ENCODE peak calls at places on chromosomes 11 and 22, in seven cellular contexts. One of them, this sample, is unnamed.
A peak's percentile ranks its signal among the peaks of the same experiment; 100 is the strongest.

GRCh38 chr11:115244314-115244713 is 259.9 kb downstream of the CADM1 start:
- DNase-seq in lung: no peak
- DNase-seq in HFF-Myc: no peak
- DNase-seq in fibroblast of mammary gland: no peak
- DNase-seq in upper lobe of right lung: no peak
- DNase-seq in fibroblast of pulmonary artery: no peak
- DNase-seq in retinal pigment epithelial cell: no peak
- DNase-seq in this sample: no peak

GRCh38 chr11:122155765-122156527 is 39.9 kb upstream of the BLID start:
- DNase-seq in lung: no peak
- DNase-seq in retinal pigment epithelial cell: no peak
- DNase-seq in fibroblast of mammary gland: no peak
- DNase-seq in fibroblast of pulmonary artery: no peak
- DNase-seq in upper lobe of right lung: no peak
- DNase-seq in HFF-Myc: no peak
- DNase-seq in this sample: no peak

GRCh38 chr11:64119748-64120147 is 46.2 kb downstream of the MACROD1 start:
- DNase-seq in HFF-Myc: no peak
- DNase-seq in lung: no peak
- DNase-seq in fibroblast of mammary gland: no peak
- DNase-seq in retinal pigment epithelial cell: no peak
- DNase-seq in upper lobe of right lung: no peak
- DNase-seq in fibroblast of pulmonary artery: no peak
- DNase-seq in this sample: no peak

GRCh38 chr22:46091277-46091977 is 58.9 kb upstream of the PPARA start:
- DNase-seq in lung: no peak
- DNase-seq in upper lobe of right lung: peak; percentile 37
- DNase-seq in retinal pigment epithelial cell: no peak
- DNase-seq in fibroblast of pulmonary artery: no peak
- DNase-seq in HFF-Myc: no peak
- DNase-seq in fibroblast of mammary gland: no peak
- DNase-seq in this sample: no peak

GRCh38 chr11:27215471-27216267 is 147.3 kb downstream of the CCDC34 start:
- DNase-seq in retinal pigment epithelial cell: no peak
- DNase-seq in lung: peak; percentile 73
- DNase-seq in HFF-Myc: no peak
- DNase-seq in fibroblast of pulmonary artery: peak; percentile 44
- DNase-seq in fibroblast of mammary gland: no peak
- DNase-seq in upper lobe of right lung: peak; percentile 76
- DNase-seq in this sample: no peak

GRCh38 chr11:36041988-36042606 is 98.2 kb downstream of the LDLRAD3 start:
- DNase-seq in lung: no peak
- DNase-seq in fibroblast of pulmonary artery: peak; percentile 44
- DNase-seq in HFF-Myc: no peak
- DNase-seq in fibroblast of mammary gland: peak; percentile 25
- DNase-seq in upper lobe of right lung: no peak
- DNase-seq in retinal pigment epithelial cell: no peak
- DNase-seq in this sample: no peak

GRCh38 chr11:86314636-86315035 is 12.6 kb downstream of the HIKESHI start:
- DNase-seq in retinal pigment epithelial cell: no peak
- DNase-seq in fibroblast of pulmonary artery: no peak
- DNase-seq in upper lobe of right lung: no peak
- DNase-seq in HFF-Myc: no peak
- DNase-seq in fibroblast of mammary gland: no peak
- DNase-seq in lung: no peak
- DNase-seq in this sample: no peak

GRCh38 chr11:100576044-100577021 is 110.8 kb upstream of the ARHGAP42 start:
- DNase-seq in lung: no peak
- DNase-seq in fibroblast of mammary gland: peak; percentile 75
- DNase-seq in HFF-Myc: no peak
- DNase-seq in retinal pigment epithelial cell: no peak
- DNase-seq in upper lobe of right lung: no peak
- DNase-seq in fibroblast of pulmonary artery: peak; percentile 77
- DNase-seq in this sample: no peak

GRCh38 chr11:63850946-63851345 is 12.0 kb downstream of the MARK2 start:
- DNase-seq in upper lobe of right lung: no peak
- DNase-seq in lung: no peak
- DNase-seq in fibroblast of mammary gland: no peak
- DNase-seq in retinal pigment epithelial cell: no peak
- DNase-seq in HFF-Myc: no peak
- DNase-seq in fibroblast of pulmonary artery: no peak
- DNase-seq in this sample: no peak

GRCh38 chr22:19565921-19566598 is 41.9 kb upstream of the CLDN5 start:
- DNase-seq in HFF-Myc: no peak
- DNase-seq in lung: no peak
- DNase-seq in retinal pigment epithelial cell: no peak
- DNase-seq in fibroblast of pulmonary artery: no peak
- DNase-seq in upper lobe of right lung: no peak
- DNase-seq in fibroblast of mammary gland: no peak
- DNase-seq in this sample: no peak

GRCh38 chr22:17260950-17261349 is 41.7 kb upstream of the ADA2 start:
- DNase-seq in retinal pigment epithelial cell: no peak
- DNase-seq in upper lobe of right lung: no peak
- DNase-seq in lung: no peak
- DNase-seq in fibroblast of mammary gland: no peak
- DNase-seq in fibroblast of pulmonary artery: no peak
- DNase-seq in HFF-Myc: no peak
- DNase-seq in this sample: no peak

GRCh38 chr11:19631657-19632325 is 80.8 kb upstream of the NAV2 start:
- DNase-seq in retinal pigment epithelial cell: no peak
- DNase-seq in upper lobe of right lung: no peak
- DNase-seq in HFF-Myc: no peak
- DNase-seq in fibroblast of mammary gland: peak; percentile 39
- DNase-seq in lung: no peak
- DNase-seq in fibroblast of pulmonary artery: no peak
- DNase-seq in this sample: no peak

GRCh38 chr22:49551897-49552659 is 275.6 kb downstream of the BRD1 start:
- DNase-seq in lung: no peak
- DNase-seq in HFF-Myc: no peak
- DNase-seq in upper lobe of right lung: peak; percentile 46
- DNase-seq in retinal pigment epithelial cell: no peak
- DNase-seq in fibroblast of pulmonary artery: no peak
- DNase-seq in fibroblast of mammary gland: no peak
- DNase-seq in this sample: no peak

GRCh38 chr11:36500315-36500721 is 9.8 kb downstream of the TRAF6 start:
- DNase-seq in fibroblast of pulmonary artery: peak; percentile 95
- DNase-seq in upper lobe of right lung: no peak
- DNase-seq in retinal pigment epithelial cell: peak; percentile 66
- DNase-seq in HFF-Myc: peak; percentile 86
- DNase-seq in fibroblast of mammary gland: peak; percentile 92
- DNase-seq in lung: no peak
- DNase-seq in this sample: no peak

GRCh38 chr22:24068717-24069116 is 57.6 kb downstream of the CABIN1 start:
- DNase-seq in fibroblast of pulmonary artery: no peak
- DNase-seq in lung: no peak
- DNase-seq in upper lobe of right lung: peak; percentile 15
- DNase-seq in HFF-Myc: no peak
- DNase-seq in fibroblast of mammary gland: no peak
- DNase-seq in retinal pigment epithelial cell: no peak
- DNase-seq in this sample: no peak

GRCh38 chr11:72591785-72592490 is 82.3 kb downstream of the PDE2A start:
- DNase-seq in lung: no peak
- DNase-seq in retinal pigment epithelial cell: no peak
- DNase-seq in fibroblast of mammary gland: no peak
- DNase-seq in upper lobe of right lung: no peak
- DNase-seq in HFF-Myc: no peak
- DNase-seq in fibroblast of pulmonary artery: no peak
- DNase-seq in this sample: no peak

GRCh38 chr11:67998150-67999045 is 5.5 kb downstream of the UNC93B1 start:
- DNase-seq in fibroblast of mammary gland: no peak
- DNase-seq in upper lobe of right lung: peak; percentile 53
- DNase-seq in lung: no peak
- DNase-seq in HFF-Myc: no peak
- DNase-seq in fibroblast of pulmonary artery: no peak
- DNase-seq in retinal pigment epithelial cell: no peak
- DNase-seq in this sample: no peak

GRCh38 chr11:67648140-67648795 is 2.3 kb downstream of the ACY3 start:
- DNase-seq in lung: no peak
- DNase-seq in fibroblast of mammary gland: no peak
- DNase-seq in HFF-Myc: no peak
- DNase-seq in upper lobe of right lung: peak; percentile 59
- DNase-seq in fibroblast of pulmonary artery: no peak
- DNase-seq in retinal pigment epithelial cell: no peak
- DNase-seq in this sample: no peak

GRCh38 chr22:37747090-37747714 is 50.4 kb downstream of the TRIOBP start:
- DNase-seq in upper lobe of right lung: no peak
- DNase-seq in retinal pigment epithelial cell: no peak
- DNase-seq in fibroblast of pulmonary artery: peak; percentile 44
- DNase-seq in fibroblast of mammary gland: peak; percentile 71
- DNase-seq in HFF-Myc: no peak
- DNase-seq in lung: no peak
- DNase-seq in this sample: no peak

GRCh38 chr11:94638902-94639373 is 71.8 kb downstream of the PIWIL4 start:
- DNase-seq in fibroblast of mammary gland: peak; percentile 47
- DNase-seq in HFF-Myc: no peak
- DNase-seq in retinal pigment epithelial cell: no peak
- DNase-seq in lung: no peak
- DNase-seq in upper lobe of right lung: no peak
- DNase-seq in fibroblast of pulmonary artery: peak; percentile 56
- DNase-seq in this sample: no peak

GRCh38 chr11:114111369-114112042 is 52.0 kb downstream of the ZBTB16 start:
- DNase-seq in retinal pigment epithelial cell: no peak
- DNase-seq in fibroblast of mammary gland: peak; percentile 98
- DNase-seq in HFF-Myc: no peak
- DNase-seq in upper lobe of right lung: no peak
- DNase-seq in fibroblast of pulmonary artery: peak; percentile 87
- DNase-seq in lung: no peak
- DNase-seq in this sample: peak; percentile 20

DNA sequence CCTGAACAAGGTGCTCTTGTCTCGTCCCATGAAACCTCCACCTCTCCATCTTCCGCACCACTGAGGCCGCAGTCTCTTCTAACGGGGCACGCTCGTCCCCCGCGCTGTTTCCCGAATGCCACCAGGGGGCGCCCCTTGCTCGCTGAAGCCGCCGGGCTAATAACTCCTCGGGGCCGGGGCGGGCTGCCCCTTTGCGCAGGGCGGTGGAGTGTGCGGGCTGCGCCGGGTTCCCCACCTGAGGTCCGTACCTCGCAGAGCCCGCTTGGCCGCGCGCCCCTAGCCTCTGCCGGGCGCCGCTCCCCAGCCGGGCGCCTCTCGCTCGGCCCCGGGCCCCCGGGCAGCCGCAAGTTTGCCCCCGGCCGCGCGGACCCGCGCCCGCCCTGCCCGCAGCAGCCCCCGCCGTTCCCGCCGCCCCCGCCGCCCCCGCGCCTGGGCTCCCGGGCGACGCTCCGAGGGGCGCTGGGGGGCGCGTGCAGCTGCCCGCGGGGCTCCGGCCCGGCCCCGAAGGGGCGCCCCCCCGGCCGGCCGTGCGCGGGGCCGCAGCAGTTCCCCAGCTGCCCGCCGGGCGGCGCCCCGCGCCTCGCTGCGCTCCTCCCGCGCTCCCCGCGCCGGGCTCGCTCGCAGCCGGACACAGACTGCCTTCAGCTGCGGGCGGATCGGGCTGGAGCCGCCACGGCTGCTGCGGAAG is at the start of gene GRIK4:
- DNase-seq in lung: peak; percentile 81
- DNase-seq in retinal pigment epithelial cell: no peak
- DNase-seq in upper lobe of right lung: peak; percentile 89
- DNase-seq in fibroblast of pulmonary artery: peak; percentile 72
- DNase-seq in fibroblast of mammary gland: peak; percentile 52
- DNase-seq in HFF-Myc: no peak
- DNase-seq in this sample: no peak
- H3K4me3 ChIP-seq in lung: peak within 1 kb of the TSS; percentile 7
- H3K4me3 ChIP-seq in retinal pigment epithelial cell: peak within 1 kb of the TSS; percentile 44
- H3K4me3 ChIP-seq in upper lobe of right lung: peak within 1 kb of the TSS; percentile 38
- H3K4me3 ChIP-seq in fibroblast of pulmonary artery: peak within 1 kb of the TSS; percentile 37
- H3K4me3 ChIP-seq in fibroblast of mammary gland: peak within 1 kb of the TSS; percentile 12
- H3K4me3 ChIP-seq in HFF-Myc: peak within 1 kb of the TSS; percentile 13
- H3K4me3 ChIP-seq in this sample: peak within 1 kb of the TSS; percentile 44

GRCh38 chr11:870127-870413 is 27.4 kb downstream of the TSPAN4 start:
- DNase-seq in retinal pigment epithelial cell: no peak
- DNase-seq in fibroblast of mammary gland: no peak
- DNase-seq in upper lobe of right lung: no peak
- DNase-seq in lung: no peak
- DNase-seq in HFF-Myc: no peak
- DNase-seq in fibroblast of pulmonary artery: no peak
- DNase-seq in this sample: no peak
- TF ChIP-seq CTCF in retinal pigment epithelial cell: peak; percentile 38
- TF ChIP-seq CTCF in fibroblast of mammary gland: no peak
- TF ChIP-seq CTCF in upper lobe of right lung: no peak
- TF ChIP-seq CTCF in lung: no peak
- TF ChIP-seq CTCF in HFF-Myc: no peak
- TF ChIP-seq CTCF in fibroblast of pulmonary artery: peak; percentile 12
- TF ChIP-seq CTCF in this sample: peak; percentile 38

GRCh38 chr11:81888391-81888790 is 845.3 kb downstream of the FAM181B start:
- DNase-seq in lung: no peak
- DNase-seq in retinal pigment epithelial cell: no peak
- DNase-seq in fibroblast of mammary gland: peak; percentile 30
- DNase-seq in upper lobe of right lung: no peak
- DNase-seq in fibroblast of pulmonary artery: peak; percentile 1
- DNase-seq in HFF-Myc: no peak
- DNase-seq in this sample: no peak
- H3K4me3 ChIP-seq in lung: no peak overlapping the region
- H3K4me3 ChIP-seq in retinal pigment epithelial cell: no peak overlapping the region
- H3K4me3 ChIP-seq in fibroblast of mammary gland: no peak overlapping the region
- H3K4me3 ChIP-seq in upper lobe of right lung: no peak overlapping the region
- H3K4me3 ChIP-seq in fibroblast of pulmonary artery: no peak overlapping the region
- H3K4me3 ChIP-seq in HFF-Myc: no peak overlapping the region
- H3K4me3 ChIP-seq in this sample: no peak overlapping the region

GRCh38 chr11:65636810-65637557 is 917 bp upstream of the SIPA1 start:
- DNase-seq in upper lobe of right lung: no peak
- DNase-seq in retinal pigment epithelial cell: no peak
- DNase-seq in fibroblast of mammary gland: no peak
- DNase-seq in HFF-Myc: no peak
- DNase-seq in fibroblast of pulmonary artery: no peak
- DNase-seq in lung: no peak
- DNase-seq in this sample: no peak

GRCh38 chr11:65634905-65635731 is 2.8 kb upstream of the SIPA1 start:
- DNase-seq in HFF-Myc: no peak
- DNase-seq in fibroblast of mammary gland: no peak
- DNase-seq in lung: no peak
- DNase-seq in upper lobe of right lung: no peak
- DNase-seq in fibroblast of pulmonary artery: no peak
- DNase-seq in retinal pigment epithelial cell: no peak
- DNase-seq in this sample: no peak

GRCh38 chr11:65639623-65640482 is 2.0 kb downstream of the SIPA1 start:
- DNase-seq in upper lobe of right lung: no peak
- DNase-seq in lung: no peak
- DNase-seq in fibroblast of pulmonary artery: no peak
- DNase-seq in fibroblast of mammary gland: no peak
- DNase-seq in HFF-Myc: no peak
- DNase-seq in retinal pigment epithelial cell: no peak
- DNase-seq in this sample: no peak

GRCh38 chr11:65636108-65636809 is 1.6 kb upstream of the SIPA1 start:
- DNase-seq in fibroblast of mammary gland: no peak
- DNase-seq in upper lobe of right lung: no peak
- DNase-seq in retinal pigment epithelial cell: no peak
- DNase-seq in fibroblast of pulmonary artery: no peak
- DNase-seq in lung: no peak
- DNase-seq in HFF-Myc: no peak
- DNase-seq in this sample: no peak

DNA sequence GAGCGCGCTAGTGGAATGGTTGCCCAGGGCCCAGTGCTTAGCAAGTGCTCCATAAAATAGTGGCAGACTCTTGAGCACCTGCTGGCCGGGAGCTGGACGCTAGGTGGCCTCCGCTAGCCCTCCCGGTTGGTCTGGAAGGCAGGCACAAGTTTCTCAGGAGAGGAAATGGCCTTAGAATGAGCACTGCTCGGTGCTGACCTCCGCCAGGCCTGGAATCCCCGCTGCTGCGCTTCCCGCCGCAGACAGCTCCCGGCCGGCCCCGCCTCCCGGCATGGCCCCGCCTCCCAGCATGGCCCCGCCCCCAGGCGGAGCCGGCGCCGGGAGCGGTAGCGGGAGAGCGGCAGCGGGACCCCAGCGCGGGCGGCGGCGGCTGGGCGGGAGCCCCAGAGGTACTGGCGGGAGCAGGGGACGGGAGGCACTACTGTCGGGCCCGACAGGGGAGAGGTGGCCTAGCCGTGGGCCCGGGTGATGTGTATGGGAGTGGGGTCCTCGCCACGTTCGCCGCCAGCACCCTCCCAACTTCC is at the start of gene SIPA1:
- DNase-seq in fibroblast of pulmonary artery: peak; percentile 91
- DNase-seq in HFF-Myc: peak; percentile 65
- DNase-seq in retinal pigment epithelial cell: peak; percentile 59
- DNase-seq in upper lobe of right lung: peak; percentile 87
- DNase-seq in lung: peak; percentile 70
- DNase-seq in fibroblast of mammary gland: peak; percentile 90
- DNase-seq in this sample: peak; percentile 38
- TF ChIP-seq CTCF in fibroblast of pulmonary artery: peak; percentile 50
- TF ChIP-seq CTCF in HFF-Myc: peak; percentile 46
- TF ChIP-seq CTCF in retinal pigment epithelial cell: peak; percentile 60
- TF ChIP-seq CTCF in upper lobe of right lung: peak; percentile 55
- TF ChIP-seq CTCF in lung: peak; percentile 30
- TF ChIP-seq CTCF in fibroblast of mammary gland: peak; percentile 42
- TF ChIP-seq CTCF in this sample: peak; percentile 57